ENCODE peak calls at places on chromosomes 12 and 14, in seven cellular contexts. X, W, T, E, Z, P and S are unnamed samples.

GRCh38 chr14:79186523-79186922 is 1016.4 kb downstream of the NRXN3 start:
- DNase-seq in Z (peak), X (no peak), T (no peak), W (no peak), E (peak), P (no peak), S (no peak)

GRCh38 chr12:101962486-101962885 is 85.1 kb downstream of the DRAM1 start:
- DNase-seq in Z (peak), E (peak), T (no peak), W (peak), P (no peak), X (no peak), S (no peak)

GRCh38 chr14:89466460-89466859 is 49.4 kb upstream of the FOXN3 start:
- DNase-seq in Z (no peak), E (no peak), W (no peak), T (no peak), X (no peak), P (no peak), S (no peak)

GRCh38 chr14:74325446-74325845 is 22.7 kb upstream of the ABCD4 start:
- DNase-seq in W (no peak), X (no peak), Z (no peak), T (no peak), P (no peak), E (no peak), S (no peak)

GRCh38 chr12:117491711-117492110 is 130.3 kb upstream of the NOS1 start:
- DNase-seq in P (no peak), X (no peak), Z (no peak), T (no peak), W (no peak), E (no peak), S (no peak)

GRCh38 chr14:104553166-104554087 is 26.1 kb upstream of the C14orf180 start:
- DNase-seq in W (no peak), T (no peak), E (no peak), X (no peak), P (no peak), Z (no peak), S (no peak)

GRCh38 chr14:36315159-36315853 is 5.1 kb downstream of the MBIP start:
- DNase-seq in E (no peak), T (no peak), X (no peak), P (no peak), Z (no peak), W (no peak), S (no peak)

GRCh38 chr12:61870658-61871559 is 389.3 kb upstream of the USP15 start:
- DNase-seq in T (no peak), P (no peak), W (no peak), X (no peak), E (peak), Z (no peak), S (no peak)

GRCh38 chr14:91509878-91510170 is 286 bp downstream of the PPP4R3A start:
- DNase-seq in E (no peak), Z (no peak), P (no peak), T (no peak), W (no peak), X (no peak), S (no peak)

GRCh38 chr14:28467611-28468010 is 299.0 kb upstream of the FOXG1 start:
- DNase-seq in Z (no peak), P (no peak), E (no peak), X (no peak), T (no peak), W (no peak), S (no peak)

GRCh38 chr14:89284368-89285058 is 132.5 kb downstream of the FOXN3 start:
- DNase-seq in E (no peak), Z (peak), W (no peak), X (no peak), P (no peak), T (no peak), S (no peak)

GRCh38 chr12:12476836-12477531 is 85.7 kb downstream of the DUSP16 start:
- DNase-seq in T (no peak), P (no peak), E (no peak), W (no peak), X (no peak), Z (no peak), S (peak)

GRCh38 chr12:109714913-109715244 is 1.3 kb downstream of the FAM222A start:
- DNase-seq in Z (no peak), E (no peak), T (no peak), X (no peak), W (no peak), P (no peak), S (no peak)
- H3K27ac ChIP-seq in Z (no peak), E (no peak), T (no peak), X (no peak), W (no peak), P (peak), S (peak)

DNA sequence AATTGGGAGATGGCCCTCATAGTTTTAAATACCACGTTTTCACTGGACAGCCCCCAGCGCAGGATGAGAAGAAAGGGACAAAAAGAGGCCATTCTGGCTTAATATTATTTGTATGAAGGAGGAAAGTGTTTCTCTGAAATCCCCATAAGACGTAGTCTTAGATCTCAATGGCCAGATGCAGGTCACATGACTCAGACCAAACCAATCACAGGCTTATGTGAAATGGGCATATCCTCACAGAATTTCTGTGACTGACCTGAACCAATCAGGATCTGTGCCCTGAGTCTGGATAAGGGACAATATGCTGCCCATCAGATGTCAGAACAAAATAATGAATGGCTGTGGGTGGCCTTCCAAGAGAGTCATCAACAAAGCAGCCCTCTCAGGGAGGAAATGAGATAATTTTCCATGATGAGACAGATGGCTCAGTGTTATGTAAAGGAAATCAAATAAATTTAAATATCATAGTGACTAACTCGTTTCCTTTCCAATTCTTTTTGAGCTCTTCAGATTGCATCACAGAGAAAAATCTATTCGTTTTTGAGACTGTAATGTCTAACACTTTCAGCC is 1009.5 kb upstream of the TMEM132C start:
- DNase-seq in Z (peak), E (peak), X (no peak), W (peak), T (no peak), P (no peak), S (no peak)
- H3K27ac ChIP-seq in Z (no peak), E (no peak), X (no peak), W (no peak), T (no peak), P (no peak), S (no peak)

DNA sequence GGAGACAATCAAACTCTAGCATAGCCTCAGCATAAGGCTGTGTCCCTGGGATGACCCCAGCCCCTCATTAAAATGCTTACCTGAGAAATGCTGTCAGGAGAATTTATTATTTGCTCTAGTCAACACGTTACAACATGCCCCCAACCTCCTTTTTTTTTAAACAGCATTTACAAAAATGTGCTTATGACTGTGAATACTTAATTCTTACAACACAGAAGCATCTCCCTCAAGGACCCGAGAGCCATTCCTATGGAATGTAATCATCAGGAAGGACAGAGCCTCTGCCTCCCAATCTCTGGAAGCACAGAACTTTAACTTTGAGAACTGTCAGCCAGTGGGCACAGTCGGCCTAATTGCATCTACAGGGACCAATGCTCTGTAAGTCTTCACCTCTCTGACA is 136.6 kb upstream of the OVCH1 start:
- DNase-seq in X (no peak), T (no peak), P (no peak), E (peak), W (peak), Z (peak), S (no peak)
- H3K27ac ChIP-seq in X (no peak), T (no peak), P (no peak), E (no peak), W (peak), Z (peak), S (no peak)

DNA sequence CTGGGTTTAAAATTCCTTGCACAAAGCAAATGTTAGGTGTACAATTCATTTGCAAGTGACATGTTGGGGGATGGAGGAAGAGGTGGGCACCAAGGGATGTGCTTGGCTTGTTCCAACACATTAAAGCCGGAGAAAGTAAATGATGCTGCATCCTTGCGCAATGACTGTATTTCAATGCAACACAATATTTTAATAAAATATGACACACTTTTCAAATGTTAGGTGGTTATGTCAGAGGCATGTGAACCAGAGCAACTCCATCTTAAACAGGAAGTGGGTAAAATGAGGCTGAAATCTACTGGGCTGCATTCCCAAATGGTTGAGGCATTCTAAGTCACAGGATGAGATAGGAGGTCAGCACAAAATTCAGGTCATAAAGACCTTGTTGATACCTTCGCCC is 53.6 kb upstream of the ARHGAP5 start:
- DNase-seq in X (no peak), P (no peak), T (no peak), E (no peak), W (peak), Z (no peak), S (no peak)
- H3K27ac ChIP-seq in X (no peak), P (no peak), T (no peak), E (no peak), W (no peak), Z (no peak), S (peak)